ENCODE peak calls at places on chromosome 21, in nine cellular contexts. One of them, this sample, is unnamed.

GRCh38 chr21:37862536-37862935 is 53.7 kb downstream of the KCNJ6 start:
- DNase-seq in Calu3: peak
- DNase-seq in GOT3: no peak
- DNase-seq in GM04504: no peak
- DNase-seq in NCI-H1092 treated with DMSO at 0.1 percent for 48 hours: peak
- DNase-seq in stromal cell of bone marrow: no peak
- DNase-seq in NCI-H526 treated with DMSO at 0.1 percent for 48 hours: peak
- DNase-seq in SW480: peak
- DNase-seq in NCI-H748 treated with DMSO at 0.1 percent for 48 hours: no peak
- DNase-seq in this sample: no peak

GRCh38 chr21:40047993-40048730 is 180.9 kb downstream of the PCP4 start:
- DNase-seq in Calu3: no peak
- DNase-seq in GOT3: no peak
- DNase-seq in GM04504: no peak
- DNase-seq in NCI-H1092 treated with DMSO at 0.1 percent for 48 hours: no peak
- DNase-seq in stromal cell of bone marrow: no peak
- DNase-seq in NCI-H526 treated with DMSO at 0.1 percent for 48 hours: no peak
- DNase-seq in SW480: no peak
- DNase-seq in NCI-H748 treated with DMSO at 0.1 percent for 48 hours: no peak
- DNase-seq in this sample: no peak

GRCh38 chr21:20783611-20784010 is 214.6 kb upstream of the NCAM2 start:
- DNase-seq in Calu3: no peak
- DNase-seq in GOT3: no peak
- DNase-seq in GM04504: no peak
- DNase-seq in NCI-H1092 treated with DMSO at 0.1 percent for 48 hours: no peak
- DNase-seq in stromal cell of bone marrow: no peak
- DNase-seq in NCI-H526 treated with DMSO at 0.1 percent for 48 hours: no peak
- DNase-seq in SW480: no peak
- DNase-seq in NCI-H748 treated with DMSO at 0.1 percent for 48 hours: no peak
- DNase-seq in this sample: no peak

GRCh38 chr21:38170283-38170682 is 86.5 kb upstream of the KCNJ15 start:
- DNase-seq in Calu3: peak
- DNase-seq in GOT3: peak
- DNase-seq in GM04504: no peak
- DNase-seq in NCI-H1092 treated with DMSO at 0.1 percent for 48 hours: peak
- DNase-seq in stromal cell of bone marrow: peak
- DNase-seq in NCI-H526 treated with DMSO at 0.1 percent for 48 hours: no peak
- DNase-seq in SW480: peak
- DNase-seq in NCI-H748 treated with DMSO at 0.1 percent for 48 hours: peak
- DNase-seq in this sample: no peak

GRCh38 chr21:35222021-35222420 is 172.9 kb upstream of the RUNX1 start:
- DNase-seq in Calu3: no peak
- DNase-seq in GOT3: no peak
- DNase-seq in GM04504: no peak
- DNase-seq in NCI-H1092 treated with DMSO at 0.1 percent for 48 hours: no peak
- DNase-seq in stromal cell of bone marrow: no peak
- DNase-seq in NCI-H526 treated with DMSO at 0.1 percent for 48 hours: no peak
- DNase-seq in SW480: no peak
- DNase-seq in NCI-H748 treated with DMSO at 0.1 percent for 48 hours: no peak
- DNase-seq in this sample: no peak

GRCh38 chr21:18741954-18742353 is 338.4 kb upstream of the TMPRSS15 start:
- DNase-seq in Calu3: no peak
- DNase-seq in GOT3: no peak
- DNase-seq in GM04504: no peak
- DNase-seq in NCI-H1092 treated with DMSO at 0.1 percent for 48 hours: no peak
- DNase-seq in stromal cell of bone marrow: no peak
- DNase-seq in NCI-H526 treated with DMSO at 0.1 percent for 48 hours: no peak
- DNase-seq in SW480: no peak
- DNase-seq in NCI-H748 treated with DMSO at 0.1 percent for 48 hours: no peak
- DNase-seq in this sample: no peak

GRCh38 chr21:37866027-37866426 is 50.2 kb downstream of the KCNJ6 start:
- DNase-seq in Calu3: no peak
- DNase-seq in GOT3: no peak
- DNase-seq in GM04504: no peak
- DNase-seq in NCI-H1092 treated with DMSO at 0.1 percent for 48 hours: no peak
- DNase-seq in stromal cell of bone marrow: no peak
- DNase-seq in NCI-H526 treated with DMSO at 0.1 percent for 48 hours: no peak
- DNase-seq in SW480: no peak
- DNase-seq in NCI-H748 treated with DMSO at 0.1 percent for 48 hours: no peak
- DNase-seq in this sample: no peak

GRCh38 chr21:39714331-39714730 is 30.7 kb upstream of the IGSF5 start:
- DNase-seq in Calu3: no peak
- DNase-seq in GOT3: no peak
- DNase-seq in GM04504: no peak
- DNase-seq in NCI-H1092 treated with DMSO at 0.1 percent for 48 hours: no peak
- DNase-seq in stromal cell of bone marrow: no peak
- DNase-seq in NCI-H526 treated with DMSO at 0.1 percent for 48 hours: no peak
- DNase-seq in SW480: no peak
- DNase-seq in NCI-H748 treated with DMSO at 0.1 percent for 48 hours: no peak
- DNase-seq in this sample: no peak

GRCh38 chr21:14120091-14120734 is 90.5 kb downstream of the LIPI start:
- DNase-seq in Calu3: no peak
- DNase-seq in GOT3: no peak
- DNase-seq in GM04504: peak
- DNase-seq in NCI-H1092 treated with DMSO at 0.1 percent for 48 hours: peak
- DNase-seq in stromal cell of bone marrow: no peak
- DNase-seq in NCI-H526 treated with DMSO at 0.1 percent for 48 hours: no peak
- DNase-seq in SW480: peak
- DNase-seq in NCI-H748 treated with DMSO at 0.1 percent for 48 hours: no peak
- DNase-seq in this sample: no peak

GRCh38 chr21:44059710-44060109 is 47.5 kb upstream of the PWP2 start:
- DNase-seq in Calu3: no peak
- DNase-seq in GOT3: no peak
- DNase-seq in GM04504: no peak
- DNase-seq in NCI-H1092 treated with DMSO at 0.1 percent for 48 hours: peak
- DNase-seq in stromal cell of bone marrow: no peak
- DNase-seq in NCI-H526 treated with DMSO at 0.1 percent for 48 hours: no peak
- DNase-seq in SW480: no peak
- DNase-seq in NCI-H748 treated with DMSO at 0.1 percent for 48 hours: no peak
- DNase-seq in this sample: no peak

GRCh38 chr21:41931041-41931451 is 22.8 kb downstream of the C2CD2 start:
- DNase-seq in Calu3: no peak
- DNase-seq in GOT3: no peak
- DNase-seq in GM04504: no peak
- DNase-seq in NCI-H1092 treated with DMSO at 0.1 percent for 48 hours: no peak
- DNase-seq in stromal cell of bone marrow: no peak
- DNase-seq in NCI-H526 treated with DMSO at 0.1 percent for 48 hours: no peak
- DNase-seq in SW480: no peak
- DNase-seq in NCI-H748 treated with DMSO at 0.1 percent for 48 hours: no peak
- DNase-seq in this sample: no peak

GRCh38 chr21:45078877-45079281 is 4.5 kb downstream of the ADARB1 start:
- DNase-seq in Calu3: no peak
- DNase-seq in GOT3: no peak
- DNase-seq in GM04504: peak
- DNase-seq in NCI-H1092 treated with DMSO at 0.1 percent for 48 hours: no peak
- DNase-seq in stromal cell of bone marrow: peak
- DNase-seq in NCI-H526 treated with DMSO at 0.1 percent for 48 hours: no peak
- DNase-seq in SW480: no peak
- DNase-seq in NCI-H748 treated with DMSO at 0.1 percent for 48 hours: no peak
- DNase-seq in this sample: no peak

GRCh38 chr21:31943586-31943985 is 70.8 kb downstream of the HUNK start:
- DNase-seq in Calu3: no peak
- DNase-seq in GOT3: no peak
- DNase-seq in GM04504: no peak
- DNase-seq in NCI-H1092 treated with DMSO at 0.1 percent for 48 hours: no peak
- DNase-seq in stromal cell of bone marrow: no peak
- DNase-seq in NCI-H526 treated with DMSO at 0.1 percent for 48 hours: no peak
- DNase-seq in SW480: no peak
- DNase-seq in NCI-H748 treated with DMSO at 0.1 percent for 48 hours: no peak
- DNase-seq in this sample: no peak

GRCh38 chr21:44943686-44944550 is 4.1 kb downstream of the SLX9 start:
- DNase-seq in Calu3: no peak
- DNase-seq in GOT3: no peak
- DNase-seq in GM04504: no peak
- DNase-seq in NCI-H1092 treated with DMSO at 0.1 percent for 48 hours: no peak
- DNase-seq in stromal cell of bone marrow: no peak
- DNase-seq in NCI-H526 treated with DMSO at 0.1 percent for 48 hours: no peak
- DNase-seq in SW480: no peak
- DNase-seq in NCI-H748 treated with DMSO at 0.1 percent for 48 hours: no peak
- DNase-seq in this sample: no peak

GRCh38 chr21:44062380-44062779 is 44.8 kb upstream of the PWP2 start:
- DNase-seq in Calu3: no peak
- DNase-seq in GOT3: no peak
- DNase-seq in GM04504: no peak
- DNase-seq in NCI-H1092 treated with DMSO at 0.1 percent for 48 hours: no peak
- DNase-seq in stromal cell of bone marrow: no peak
- DNase-seq in NCI-H526 treated with DMSO at 0.1 percent for 48 hours: no peak
- DNase-seq in SW480: no peak
- DNase-seq in NCI-H748 treated with DMSO at 0.1 percent for 48 hours: no peak
- DNase-seq in this sample: no peak

GRCh38 chr21:45449658-45450502 is 44.9 kb downstream of the COL18A1 start:
- DNase-seq in Calu3: no peak
- DNase-seq in GOT3: no peak
- DNase-seq in GM04504: no peak
- DNase-seq in NCI-H1092 treated with DMSO at 0.1 percent for 48 hours: no peak
- DNase-seq in stromal cell of bone marrow: no peak
- DNase-seq in NCI-H526 treated with DMSO at 0.1 percent for 48 hours: no peak
- DNase-seq in SW480: no peak
- DNase-seq in NCI-H748 treated with DMSO at 0.1 percent for 48 hours: no peak
- DNase-seq in this sample: no peak

GRCh38 chr21:42548687-42549406 is 35.2 kb downstream of the SLC37A1 start:
- DNase-seq in Calu3: no peak
- DNase-seq in GOT3: no peak
- DNase-seq in GM04504: no peak
- DNase-seq in NCI-H1092 treated with DMSO at 0.1 percent for 48 hours: no peak
- DNase-seq in stromal cell of bone marrow: no peak
- DNase-seq in NCI-H526 treated with DMSO at 0.1 percent for 48 hours: no peak
- DNase-seq in SW480: no peak
- DNase-seq in NCI-H748 treated with DMSO at 0.1 percent for 48 hours: no peak
- DNase-seq in this sample: no peak

GRCh38 chr21:45493401-45494001 is 48.7 kb downstream of the SLC19A1 start:
- DNase-seq in Calu3: no peak
- DNase-seq in GOT3: no peak
- DNase-seq in GM04504: no peak
- DNase-seq in NCI-H1092 treated with DMSO at 0.1 percent for 48 hours: no peak
- DNase-seq in stromal cell of bone marrow: no peak
- DNase-seq in NCI-H526 treated with DMSO at 0.1 percent for 48 hours: no peak
- DNase-seq in SW480: no peak
- DNase-seq in NCI-H748 treated with DMSO at 0.1 percent for 48 hours: no peak
- DNase-seq in this sample: no peak

GRCh38 chr21:37435120-37435519 is 68.5 kb downstream of the DYRK1A start:
- DNase-seq in Calu3: no peak
- DNase-seq in GOT3: no peak
- DNase-seq in GM04504: peak
- DNase-seq in NCI-H1092 treated with DMSO at 0.1 percent for 48 hours: no peak
- DNase-seq in stromal cell of bone marrow: peak
- DNase-seq in NCI-H526 treated with DMSO at 0.1 percent for 48 hours: peak
- DNase-seq in SW480: peak
- DNase-seq in NCI-H748 treated with DMSO at 0.1 percent for 48 hours: peak
- DNase-seq in this sample: peak

GRCh38 chr21:46424621-46425020 is 34.1 kb upstream of the DIP2A start:
- DNase-seq in Calu3: no peak
- DNase-seq in GOT3: no peak
- DNase-seq in GM04504: no peak
- DNase-seq in NCI-H1092 treated with DMSO at 0.1 percent for 48 hours: no peak
- DNase-seq in stromal cell of bone marrow: no peak
- DNase-seq in NCI-H526 treated with DMSO at 0.1 percent for 48 hours: no peak
- DNase-seq in SW480: no peak
- DNase-seq in NCI-H748 treated with DMSO at 0.1 percent for 48 hours: no peak
- DNase-seq in this sample: no peak

GRCh38 chr21:27424601-27425000 is 457.7 kb upstream of the ADAMTS5 start:
- DNase-seq in Calu3: no peak
- DNase-seq in GOT3: no peak
- DNase-seq in GM04504: no peak
- DNase-seq in NCI-H1092 treated with DMSO at 0.1 percent for 48 hours: no peak
- DNase-seq in stromal cell of bone marrow: no peak
- DNase-seq in NCI-H526 treated with DMSO at 0.1 percent for 48 hours: no peak
- DNase-seq in SW480: no peak
- DNase-seq in NCI-H748 treated with DMSO at 0.1 percent for 48 hours: no peak
- DNase-seq in this sample: no peak

GRCh38 chr21:35024475-35024874 is 24.6 kb downstream of the RUNX1 start:
- DNase-seq in Calu3: no peak
- DNase-seq in GOT3: no peak
- DNase-seq in GM04504: no peak
- DNase-seq in NCI-H1092 treated with DMSO at 0.1 percent for 48 hours: no peak
- DNase-seq in stromal cell of bone marrow: no peak
- DNase-seq in NCI-H526 treated with DMSO at 0.1 percent for 48 hours: no peak
- DNase-seq in SW480: no peak
- DNase-seq in NCI-H748 treated with DMSO at 0.1 percent for 48 hours: no peak
- DNase-seq in this sample: no peak

GRCh38 chr21:16084776-16085364 is 355.1 kb downstream of the USP25 start:
- DNase-seq in Calu3: no peak
- DNase-seq in GOT3: no peak
- DNase-seq in GM04504: peak
- DNase-seq in NCI-H1092 treated with DMSO at 0.1 percent for 48 hours: peak
- DNase-seq in stromal cell of bone marrow: peak
- DNase-seq in NCI-H526 treated with DMSO at 0.1 percent for 48 hours: no peak
- DNase-seq in SW480: no peak
- DNase-seq in NCI-H748 treated with DMSO at 0.1 percent for 48 hours: no peak
- DNase-seq in this sample: peak

GRCh38 chr21:45439171-45439872 is 34.4 kb downstream of the COL18A1 start:
- DNase-seq in Calu3: peak
- DNase-seq in GOT3: peak
- DNase-seq in GM04504: peak
- DNase-seq in NCI-H1092 treated with DMSO at 0.1 percent for 48 hours: peak
- DNase-seq in stromal cell of bone marrow: peak
- DNase-seq in NCI-H526 treated with DMSO at 0.1 percent for 48 hours: peak
- DNase-seq in SW480: peak
- DNase-seq in NCI-H748 treated with DMSO at 0.1 percent for 48 hours: peak
- DNase-seq in this sample: peak

GRCh38 chr21:36211660-36212512 is 55.3 kb downstream of the DOP1B start:
- DNase-seq in Calu3: no peak
- DNase-seq in GOT3: no peak
- DNase-seq in GM04504: peak
- DNase-seq in NCI-H1092 treated with DMSO at 0.1 percent for 48 hours: no peak
- DNase-seq in stromal cell of bone marrow: peak
- DNase-seq in NCI-H526 treated with DMSO at 0.1 percent for 48 hours: no peak
- DNase-seq in SW480: no peak
- DNase-seq in NCI-H748 treated with DMSO at 0.1 percent for 48 hours: no peak
- DNase-seq in this sample: no peak

GRCh38 chr21:29190920-29191319 is 60.5 kb downstream of the MAP3K7CL start:
- DNase-seq in Calu3: no peak
- DNase-seq in GOT3: no peak
- DNase-seq in GM04504: no peak
- DNase-seq in NCI-H1092 treated with DMSO at 0.1 percent for 48 hours: no peak
- DNase-seq in stromal cell of bone marrow: peak
- DNase-seq in NCI-H526 treated with DMSO at 0.1 percent for 48 hours: no peak
- DNase-seq in SW480: no peak
- DNase-seq in NCI-H748 treated with DMSO at 0.1 percent for 48 hours: no peak
- DNase-seq in this sample: no peak

GRCh38 chr21:45640888-45641479 is 2.5 kb upstream of the PCBP3 start:
- DNase-seq in Calu3: no peak
- DNase-seq in GOT3: no peak
- DNase-seq in GM04504: peak
- DNase-seq in NCI-H1092 treated with DMSO at 0.1 percent for 48 hours: no peak
- DNase-seq in stromal cell of bone marrow: no peak
- DNase-seq in NCI-H526 treated with DMSO at 0.1 percent for 48 hours: no peak
- DNase-seq in SW480: peak
- DNase-seq in NCI-H748 treated with DMSO at 0.1 percent for 48 hours: no peak
- DNase-seq in this sample: no peak

GRCh38 chr21:28263974-28264373 is 728.7 kb downstream of the LTN1 start:
- DNase-seq in Calu3: no peak
- DNase-seq in GOT3: no peak
- DNase-seq in GM04504: no peak
- DNase-seq in NCI-H1092 treated with DMSO at 0.1 percent for 48 hours: no peak
- DNase-seq in stromal cell of bone marrow: no peak
- DNase-seq in NCI-H526 treated with DMSO at 0.1 percent for 48 hours: no peak
- DNase-seq in SW480: no peak
- DNase-seq in NCI-H748 treated with DMSO at 0.1 percent for 48 hours: no peak
- DNase-seq in this sample: no peak

GRCh38 chr21:27393726-27394125 is 426.8 kb upstream of the ADAMTS5 start:
- DNase-seq in Calu3: no peak
- DNase-seq in GOT3: no peak
- DNase-seq in GM04504: no peak
- DNase-seq in NCI-H1092 treated with DMSO at 0.1 percent for 48 hours: no peak
- DNase-seq in stromal cell of bone marrow: no peak
- DNase-seq in NCI-H526 treated with DMSO at 0.1 percent for 48 hours: no peak
- DNase-seq in SW480: no peak
- DNase-seq in NCI-H748 treated with DMSO at 0.1 percent for 48 hours: no peak
- DNase-seq in this sample: no peak

GRCh38 chr21:45175326-45176085 is 101.1 kb downstream of the ADARB1 start:
- DNase-seq in Calu3: no peak
- DNase-seq in GOT3: no peak
- DNase-seq in GM04504: no peak
- DNase-seq in NCI-H1092 treated with DMSO at 0.1 percent for 48 hours: no peak
- DNase-seq in stromal cell of bone marrow: no peak
- DNase-seq in NCI-H526 treated with DMSO at 0.1 percent for 48 hours: no peak
- DNase-seq in SW480: no peak
- DNase-seq in NCI-H748 treated with DMSO at 0.1 percent for 48 hours: no peak
- DNase-seq in this sample: no peak

This sample was measured in uterus.